ENCODE peak calls at places on chromosomes 2 and 18, in ten cellular contexts. Z is heart right ventricle, A is left ventricle myocardium inferior, K is PC-9, X is tibial nerve, H is tibial artery, B is PC-3, F is GM23338, E is hepatocyte, V is OCI-LY7. M is an unnamed sample.
A peak's percentile ranks its signal among the peaks of the same experiment; 100 is the strongest.

GRCh38 chr2:217434183-217434620 is 568.6 kb downstream of the TNS1 start:
- DNase-seq in Z (peak; percentile 77), A (peak; percentile 86), K (peak; percentile 73), X (peak; percentile 73), H (peak; percentile 88), B (peak; percentile 84), F (peak; percentile 89), E (peak; percentile 94), V (peak; percentile 7), M (peak; percentile 89)

GRCh38 chr2:46493971-46494250 is 14.5 kb downstream of the TMEM247 start:
- DNase-seq in Z (no peak), A (no peak), K (no peak), X (no peak), H (no peak), B (no peak), F (peak; percentile 44), E (no peak), V (no peak), M (no peak)

GRCh38 chr2:77013932-77014331 is 508.2 kb downstream of the LRRTM4 start:
- DNase-seq in Z (no peak), A (no peak), K (no peak), X (no peak), H (no peak), B (no peak), F (no peak), E (no peak), V (no peak), M (no peak)

GRCh38 chr18:69947361-69948106 is at the start of gene CD226:
- DNase-seq in Z (no peak), A (no peak), K (no peak), X (no peak), H (no peak), B (no peak), F (no peak), E (no peak), V (no peak), M (no peak)

GRCh38 chr2:232229296-232229916 is 149.1 kb upstream of the ALPP start:
- DNase-seq in Z (peak; percentile 19), A (peak; percentile 30), K (no peak), X (no peak), H (no peak), B (no peak), F (no peak), E (peak; percentile 11), V (no peak), M (no peak)

GRCh38 chr2:45494275-45494977 is 116.6 kb downstream of the SRBD1 start:
- DNase-seq in Z (no peak), A (no peak), K (peak; percentile 17), X (no peak), H (no peak), B (peak; percentile 83), F (peak; percentile 86), E (peak; percentile 73), V (peak; percentile 88), M (no peak)

GRCh38 chr2:116718451-116718850 is 1096.0 kb upstream of the DDX18 start:
- DNase-seq in Z (no peak), A (no peak), K (no peak), X (no peak), H (no peak), B (peak; percentile 84), F (no peak), E (no peak), V (no peak), M (no peak)

GRCh38 chr2:70994055-70994444 is 623 bp downstream of the TEX261 start:
- DNase-seq in Z (no peak), A (no peak), K (no peak), X (no peak), H (no peak), B (no peak), F (peak; percentile 17), E (peak; percentile 58), V (peak; percentile 33), M (peak; percentile 32)

GRCh38 chr2:59961733-59962132 is 591.7 kb downstream of the BCL11A start:
- DNase-seq in Z (no peak), A (no peak), K (no peak), X (no peak), H (no peak), B (no peak), F (no peak), E (no peak), V (no peak), M (no peak)

GRCh38 chr2:58762176-58762781 is 521.2 kb upstream of the FANCL start:
- DNase-seq in Z (peak; percentile 13), A (peak; percentile 14), K (peak; percentile 75), X (no peak), H (no peak), B (peak; percentile 86), F (peak; percentile 90), E (peak; percentile 69), V (peak; percentile 28), M (peak; percentile 59)

GRCh38 chr2:9895669-9896068 is 52.4 kb downstream of the TAF1B start:
- DNase-seq in Z (no peak), A (no peak), K (peak; percentile 6), X (no peak), H (no peak), B (no peak), F (no peak), E (peak; percentile 41), V (no peak), M (no peak)

GRCh38 chr18:8507361-8507760 is 101.9 kb upstream of the RAB12 start:
- DNase-seq in Z (no peak), A (no peak), K (no peak), X (no peak), H (no peak), B (no peak), F (peak; percentile 60), E (no peak), V (peak; percentile 14), M (no peak)
- TF ChIP-seq CTCF in Z (no peak), A (no peak), K (peak; percentile 38), X (no peak), H (no peak), B (peak; percentile 52), F (peak; percentile 69), E (peak; percentile 23), V (peak; percentile 76), M (no peak)

GRCh38 chr2:85712261-85712660 is 18.1 kb downstream of the GNLY start:
- DNase-seq in Z (no peak), A (peak; percentile 38), K (no peak), X (no peak), H (peak; percentile 48), B (no peak), F (no peak), E (no peak), V (no peak), M (peak; percentile 84)
- H3K4me1 ChIP-seq in Z (peaks cover 9% of the 10 kb centered on the region), A (peaks cover 71% of the 10 kb centered on the region), K (peaks cover 8% of the 10 kb centered on the region), X (peaks cover 39% of the 10 kb centered on the region), H (peaks cover 12% of the 10 kb centered on the region), B (peaks cover 17% of the 10 kb centered on the region), F (no peaks in the 10 kb centered on the region), E (peaks cover 5% of the 10 kb centered on the region), V (no peaks in the 10 kb centered on the region), M (peaks cover 20% of the 10 kb centered on the region)

GRCh38 chr2:20052229-20052871 is 922 bp upstream of the LAPTM4A start:
- DNase-seq in Z (no peak), A (no peak), K (no peak), X (no peak), H (no peak), B (peak; percentile 58), F (peak; percentile 15), E (peak; percentile 46), V (no peak), M (no peak)

GRCh38 chr2:20050712-20051517 is 513 bp downstream of the LAPTM4A start:
- DNase-seq in Z (peak; percentile 33), A (peak; percentile 35), K (peak; percentile 35), X (no peak), H (peak; percentile 48), B (peak; percentile 60), F (peak; percentile 73), E (peak; percentile 78), V (peak; percentile 77), M (peak; percentile 84)

GRCh38 chr2:20052872-20053281 is 1.4 kb upstream of the LAPTM4A start:
- DNase-seq in Z (peak; percentile 35), A (peak; percentile 66), K (peak; percentile 48), X (peak; percentile 48), H (peak; percentile 72), B (peak; percentile 73), F (peak; percentile 20), E (peak; percentile 84), V (peak; percentile 9), M (no peak)

GRCh38 chr2:20050104-20050711 is 1.2 kb downstream of the LAPTM4A start:
- DNase-seq in Z (no peak), A (no peak), K (peak; percentile 15), X (no peak), H (no peak), B (peak; percentile 82), F (peak; percentile 9), E (peak; percentile 64), V (peak; percentile 59), M (no peak)

DNA sequence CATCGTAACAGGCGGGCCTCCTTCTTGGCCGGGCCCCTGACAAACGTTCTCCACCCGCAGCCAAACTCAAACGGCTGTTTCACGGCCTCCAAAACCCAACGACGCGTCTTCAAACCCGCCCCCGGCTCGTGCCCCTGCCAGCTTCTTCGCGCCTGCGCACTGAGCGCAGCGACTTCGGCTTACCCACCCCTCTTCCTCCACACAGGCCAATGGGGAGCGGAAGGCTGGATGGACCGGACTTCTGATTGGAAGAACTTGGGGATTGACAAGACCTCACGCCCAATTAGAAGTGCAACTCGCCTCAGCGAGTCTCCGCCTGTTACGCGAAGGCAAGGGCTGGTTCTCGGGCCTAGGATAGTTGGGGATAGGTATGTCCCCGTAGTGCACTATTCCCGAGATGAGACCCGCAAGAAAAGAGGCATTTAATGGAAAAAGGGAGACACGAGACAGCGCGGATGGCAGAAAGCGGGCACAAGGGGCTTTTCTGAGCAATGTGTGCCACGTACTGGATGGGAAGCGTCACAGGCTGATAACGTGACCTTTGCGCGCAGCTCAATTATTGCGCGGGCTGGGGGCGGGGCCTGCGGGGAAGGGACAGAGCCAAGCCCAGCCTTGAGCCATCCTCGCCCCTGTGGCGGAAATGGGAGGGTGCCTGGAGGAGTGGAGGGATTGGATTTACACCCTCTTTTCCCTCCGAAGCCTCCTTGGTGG is at the start of gene LAPTM4A:
- DNase-seq in Z (peak; percentile 98), A (peak; percentile 97), K (peak; percentile 96), X (peak; percentile 97), H (peak; percentile 99), B (peak; percentile 99), F (peak; percentile 100), E (peak; percentile 100), V (peak; percentile 99), M (peak; percentile 99)
- TF ChIP-seq CTCF in Z (no peak), A (peak; percentile 51), K (no peak), X (no peak), H (peak; percentile 22), B (no peak), F (no peak), E (no peak), V (no peak), M (no peak)

DNA sequence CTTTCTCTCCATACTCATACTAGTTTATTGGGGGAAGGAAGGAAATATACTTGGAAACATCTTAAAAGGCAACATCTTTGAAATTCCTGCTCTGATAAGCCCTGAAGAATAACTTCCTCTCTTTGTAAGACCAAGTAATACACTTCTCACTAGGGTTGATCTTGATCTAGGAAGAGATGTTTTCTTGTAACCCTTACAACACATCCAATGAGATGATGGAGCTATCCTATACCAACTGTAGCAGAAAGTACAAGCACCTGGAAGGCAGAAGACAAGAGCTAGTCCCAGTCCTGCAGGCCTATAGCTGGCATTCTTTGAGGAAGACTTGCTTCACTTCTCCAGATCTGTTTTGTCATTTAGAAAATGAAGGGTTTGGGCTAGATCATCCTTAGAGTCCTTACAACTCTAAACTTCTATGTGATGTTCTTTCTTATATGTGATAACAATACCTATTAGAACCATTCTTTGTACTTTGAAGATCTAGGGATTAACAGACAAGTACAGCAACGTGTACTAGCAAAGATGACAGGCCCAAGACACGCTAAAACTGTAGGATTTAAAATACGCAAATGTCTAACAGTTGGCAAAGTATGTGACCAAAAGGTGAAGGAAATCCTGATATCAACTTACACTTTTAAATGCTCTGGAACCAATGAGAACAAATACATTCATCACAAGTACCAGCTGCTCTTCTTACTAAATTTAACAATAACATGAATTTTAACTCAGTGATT is 1.8 kb downstream of the ANKRD44 start:
- DNase-seq in Z (no peak), A (no peak), K (no peak), X (no peak), H (no peak), B (no peak), F (no peak), E (no peak), V (peak; percentile 41), M (no peak)
- H3K4me1 ChIP-seq in Z (no peaks in the 10 kb centered on the region), A (peaks cover 46% of the 10 kb centered on the region), K (peaks cover 11% of the 10 kb centered on the region), X (peaks cover 40% of the 10 kb centered on the region), H (peaks cover 18% of the 10 kb centered on the region), B (peaks cover 40% of the 10 kb centered on the region), F (peaks cover 13% of the 10 kb centered on the region), E (no peaks in the 10 kb centered on the region), V (peaks cover 69% of the 10 kb centered on the region), M (peaks cover 66% of the 10 kb centered on the region)

M was measured in spleen.